ENCODE peak calls at places on chromosome 2, in six cellular contexts. One of them, this sample, is unnamed.

GRCh38 chr2:121502246-121502645 is 28.4 kb upstream of the RNU4ATAC start:
- DNase-seq in memory B cell: no peak
- DNase-seq in IMR-90: peak; percentile 73
- DNase-seq in spleen: no peak
- DNase-seq in T-helper 1 cell: no peak
- DNase-seq in stimulated activated CD8-positive, alpha-beta memory T cell treated with anti-CD3 and anti-CD28 coated beads, Interleukin-7, amount 100 ng/mL, for 24 hours: no peak
- DNase-seq in this sample: no peak

GRCh38 chr2:204150695-204151240 is 214.2 kb downstream of the ICOS start:
- DNase-seq in memory B cell: no peak
- DNase-seq in IMR-90: no peak
- DNase-seq in spleen: no peak
- DNase-seq in T-helper 1 cell: no peak
- DNase-seq in stimulated activated CD8-positive, alpha-beta memory T cell treated with anti-CD3 and anti-CD28 coated beads, Interleukin-7, amount 100 ng/mL, for 24 hours: no peak
- DNase-seq in this sample: no peak

GRCh38 chr2:129329574-129329973 is 649.9 kb upstream of the RAB6C start:
- DNase-seq in memory B cell: no peak
- DNase-seq in IMR-90: no peak
- DNase-seq in spleen: no peak
- DNase-seq in T-helper 1 cell: no peak
- DNase-seq in stimulated activated CD8-positive, alpha-beta memory T cell treated with anti-CD3 and anti-CD28 coated beads, Interleukin-7, amount 100 ng/mL, for 24 hours: no peak
- DNase-seq in this sample: no peak

GRCh38 chr2:234821946-234822470 is 129.8 kb upstream of the SH3BP4 start:
- DNase-seq in memory B cell: no peak
- DNase-seq in IMR-90: peak; percentile 38
- DNase-seq in spleen: no peak
- DNase-seq in T-helper 1 cell: no peak
- DNase-seq in stimulated activated CD8-positive, alpha-beta memory T cell treated with anti-CD3 and anti-CD28 coated beads, Interleukin-7, amount 100 ng/mL, for 24 hours: no peak
- DNase-seq in this sample: no peak

GRCh38 chr2:12046641-12047040 is 300.2 kb downstream of the LPIN1 start:
- DNase-seq in memory B cell: no peak
- DNase-seq in IMR-90: peak; percentile 50
- DNase-seq in spleen: no peak
- DNase-seq in T-helper 1 cell: no peak
- DNase-seq in stimulated activated CD8-positive, alpha-beta memory T cell treated with anti-CD3 and anti-CD28 coated beads, Interleukin-7, amount 100 ng/mL, for 24 hours: no peak
- DNase-seq in this sample: no peak

GRCh38 chr2:105919191-105919811 is 174.6 kb downstream of the NCK2 start:
- DNase-seq in memory B cell: no peak
- DNase-seq in IMR-90: no peak
- DNase-seq in spleen: no peak
- DNase-seq in T-helper 1 cell: no peak
- DNase-seq in stimulated activated CD8-positive, alpha-beta memory T cell treated with anti-CD3 and anti-CD28 coated beads, Interleukin-7, amount 100 ng/mL, for 24 hours: no peak
- DNase-seq in this sample: no peak

GRCh38 chr2:237700583-237701032 is 73.2 kb downstream of the LRRFIP1 start:
- DNase-seq in memory B cell: peak; percentile 53
- DNase-seq in IMR-90: peak; percentile 91
- DNase-seq in spleen: peak; percentile 85
- DNase-seq in T-helper 1 cell: peak; percentile 70
- DNase-seq in stimulated activated CD8-positive, alpha-beta memory T cell treated with anti-CD3 and anti-CD28 coated beads, Interleukin-7, amount 100 ng/mL, for 24 hours: peak; percentile 53
- DNase-seq in this sample: peak; percentile 96

GRCh38 chr2:17303054-17303453 is 215.2 kb downstream of the RAD51AP2 start:
- DNase-seq in memory B cell: no peak
- DNase-seq in IMR-90: peak; percentile 81
- DNase-seq in spleen: no peak
- DNase-seq in T-helper 1 cell: no peak
- DNase-seq in stimulated activated CD8-positive, alpha-beta memory T cell treated with anti-CD3 and anti-CD28 coated beads, Interleukin-7, amount 100 ng/mL, for 24 hours: no peak
- DNase-seq in this sample: no peak

GRCh38 chr2:30645081-30645744 is 162.0 kb downstream of the CAPN13 start:
- DNase-seq in memory B cell: no peak
- DNase-seq in IMR-90: no peak
- DNase-seq in spleen: no peak
- DNase-seq in T-helper 1 cell: no peak
- DNase-seq in stimulated activated CD8-positive, alpha-beta memory T cell treated with anti-CD3 and anti-CD28 coated beads, Interleukin-7, amount 100 ng/mL, for 24 hours: no peak
- DNase-seq in this sample: no peak

GRCh38 chr2:24620936-24621335 is 129.9 kb downstream of the NCOA1 start:
- DNase-seq in memory B cell: no peak
- DNase-seq in IMR-90: no peak
- DNase-seq in spleen: no peak
- DNase-seq in T-helper 1 cell: no peak
- DNase-seq in stimulated activated CD8-positive, alpha-beta memory T cell treated with anti-CD3 and anti-CD28 coated beads, Interleukin-7, amount 100 ng/mL, for 24 hours: no peak
- DNase-seq in this sample: no peak

GRCh38 chr2:228599297-228599696 is 417.8 kb upstream of the SPHKAP start:
- DNase-seq in memory B cell: no peak
- DNase-seq in IMR-90: no peak
- DNase-seq in spleen: no peak
- DNase-seq in T-helper 1 cell: no peak
- DNase-seq in stimulated activated CD8-positive, alpha-beta memory T cell treated with anti-CD3 and anti-CD28 coated beads, Interleukin-7, amount 100 ng/mL, for 24 hours: no peak
- DNase-seq in this sample: no peak

GRCh38 chr2:120219291-120219690 is 3.9 kb downstream of the TMEM185B start:
- DNase-seq in memory B cell: no peak
- DNase-seq in IMR-90: no peak
- DNase-seq in spleen: peak; percentile 41
- DNase-seq in T-helper 1 cell: no peak
- DNase-seq in stimulated activated CD8-positive, alpha-beta memory T cell treated with anti-CD3 and anti-CD28 coated beads, Interleukin-7, amount 100 ng/mL, for 24 hours: no peak
- DNase-seq in this sample: no peak

GRCh38 chr2:32463110-32463509 is 106.3 kb downstream of the BIRC6 start:
- DNase-seq in memory B cell: no peak
- DNase-seq in IMR-90: no peak
- DNase-seq in spleen: no peak
- DNase-seq in T-helper 1 cell: no peak
- DNase-seq in stimulated activated CD8-positive, alpha-beta memory T cell treated with anti-CD3 and anti-CD28 coated beads, Interleukin-7, amount 100 ng/mL, for 24 hours: no peak
- DNase-seq in this sample: no peak

GRCh38 chr2:238646281-238646680 is 201.6 kb upstream of the TWIST2 start:
- DNase-seq in memory B cell: no peak
- DNase-seq in IMR-90: no peak
- DNase-seq in spleen: no peak
- DNase-seq in T-helper 1 cell: no peak
- DNase-seq in stimulated activated CD8-positive, alpha-beta memory T cell treated with anti-CD3 and anti-CD28 coated beads, Interleukin-7, amount 100 ng/mL, for 24 hours: no peak
- DNase-seq in this sample: no peak

GRCh38 chr2:156341482-156342251 is 9.1 kb upstream of the NR4A2 start:
- DNase-seq in memory B cell: peak; percentile 89
- DNase-seq in IMR-90: peak; percentile 94
- DNase-seq in spleen: peak; percentile 96
- DNase-seq in T-helper 1 cell: peak; percentile 83
- DNase-seq in stimulated activated CD8-positive, alpha-beta memory T cell treated with anti-CD3 and anti-CD28 coated beads, Interleukin-7, amount 100 ng/mL, for 24 hours: peak; percentile 74
- DNase-seq in this sample: peak; percentile 94

GRCh38 chr2:25342372-25343186 is 854 bp upstream of the DNMT3A start:
- DNase-seq in memory B cell: peak; percentile 84
- DNase-seq in IMR-90: peak; percentile 82
- DNase-seq in spleen: peak; percentile 96
- DNase-seq in T-helper 1 cell: peak; percentile 79
- DNase-seq in stimulated activated CD8-positive, alpha-beta memory T cell treated with anti-CD3 and anti-CD28 coated beads, Interleukin-7, amount 100 ng/mL, for 24 hours: peak; percentile 62
- DNase-seq in this sample: peak; percentile 82

GRCh38 chr2:392181-392920 is 104.5 kb upstream of the ALKAL2 start:
- DNase-seq in memory B cell: no peak
- DNase-seq in IMR-90: no peak
- DNase-seq in spleen: no peak
- DNase-seq in T-helper 1 cell: no peak
- DNase-seq in stimulated activated CD8-positive, alpha-beta memory T cell treated with anti-CD3 and anti-CD28 coated beads, Interleukin-7, amount 100 ng/mL, for 24 hours: no peak
- DNase-seq in this sample: no peak

GRCh38 chr2:156435392-156435724 is 821 bp upstream of the GPD2 start:
- DNase-seq in memory B cell: no peak
- DNase-seq in IMR-90: no peak
- DNase-seq in spleen: no peak
- DNase-seq in T-helper 1 cell: no peak
- DNase-seq in stimulated activated CD8-positive, alpha-beta memory T cell treated with anti-CD3 and anti-CD28 coated beads, Interleukin-7, amount 100 ng/mL, for 24 hours: no peak
- DNase-seq in this sample: peak; percentile 84

GRCh38 chr2:42446503-42447271 is 47.1 kb downstream of the KCNG3 start:
- DNase-seq in memory B cell: no peak
- DNase-seq in IMR-90: no peak
- DNase-seq in spleen: no peak
- DNase-seq in T-helper 1 cell: no peak
- DNase-seq in stimulated activated CD8-positive, alpha-beta memory T cell treated with anti-CD3 and anti-CD28 coated beads, Interleukin-7, amount 100 ng/mL, for 24 hours: no peak
- DNase-seq in this sample: no peak

GRCh38 chr2:239278941-239279365 is 121.9 kb downstream of the HDAC4 start:
- DNase-seq in memory B cell: no peak
- DNase-seq in IMR-90: no peak
- DNase-seq in spleen: peak; percentile 64
- DNase-seq in T-helper 1 cell: no peak
- DNase-seq in stimulated activated CD8-positive, alpha-beta memory T cell treated with anti-CD3 and anti-CD28 coated beads, Interleukin-7, amount 100 ng/mL, for 24 hours: no peak
- DNase-seq in this sample: peak; percentile 3

GRCh38 chr2:240644171-240644651 is 18.9 kb downstream of the GPR35 start:
- DNase-seq in memory B cell: no peak
- DNase-seq in IMR-90: no peak
- DNase-seq in spleen: no peak
- DNase-seq in T-helper 1 cell: no peak
- DNase-seq in stimulated activated CD8-positive, alpha-beta memory T cell treated with anti-CD3 and anti-CD28 coated beads, Interleukin-7, amount 100 ng/mL, for 24 hours: no peak
- DNase-seq in this sample: no peak

GRCh38 chr2:130915149-130915548 is 78.4 kb downstream of the ARHGEF4 start:
- DNase-seq in memory B cell: no peak
- DNase-seq in IMR-90: no peak
- DNase-seq in spleen: no peak
- DNase-seq in T-helper 1 cell: no peak
- DNase-seq in stimulated activated CD8-positive, alpha-beta memory T cell treated with anti-CD3 and anti-CD28 coated beads, Interleukin-7, amount 100 ng/mL, for 24 hours: no peak
- DNase-seq in this sample: no peak

GRCh38 chr2:53473762-53474161 is 293.8 kb upstream of the CHAC2 start:
- DNase-seq in memory B cell: no peak
- DNase-seq in IMR-90: peak; percentile 60
- DNase-seq in spleen: no peak
- DNase-seq in T-helper 1 cell: no peak
- DNase-seq in stimulated activated CD8-positive, alpha-beta memory T cell treated with anti-CD3 and anti-CD28 coated beads, Interleukin-7, amount 100 ng/mL, for 24 hours: no peak
- DNase-seq in this sample: no peak

GRCh38 chr2:37471104-37471503 is 126.7 kb downstream of the QPCT start:
- DNase-seq in memory B cell: no peak
- DNase-seq in IMR-90: no peak
- DNase-seq in spleen: no peak
- DNase-seq in T-helper 1 cell: no peak
- DNase-seq in stimulated activated CD8-positive, alpha-beta memory T cell treated with anti-CD3 and anti-CD28 coated beads, Interleukin-7, amount 100 ng/mL, for 24 hours: no peak
- DNase-seq in this sample: no peak

GRCh38 chr2:150646746-150647145 is 159.3 kb upstream of the RND3 start:
- DNase-seq in memory B cell: no peak
- DNase-seq in IMR-90: peak; percentile 53
- DNase-seq in spleen: no peak
- DNase-seq in T-helper 1 cell: no peak
- DNase-seq in stimulated activated CD8-positive, alpha-beta memory T cell treated with anti-CD3 and anti-CD28 coated beads, Interleukin-7, amount 100 ng/mL, for 24 hours: no peak
- DNase-seq in this sample: no peak

This sample was measured in NCI-H69.